ENCODE peak calls at places on chromosomes 12 and 14, in eight cellular contexts. One of them, this sample, is unnamed.

GRCh38 chr14:27727371-27727770 is 1039.2 kb upstream of the FOXG1 start:
- DNase-seq in AG10803: no peak
- DNase-seq in PC-9: no peak
- DNase-seq in choroid plexus epithelial cell: no peak
- DNase-seq in uterus: no peak
- DNase-seq in tibial artery: no peak
- DNase-seq in IMR-90: no peak
- DNase-seq in GM23338: no peak
- DNase-seq in this sample: no peak

GRCh38 chr14:104694991-104695659 is 5.7 kb downstream of the INF2 start:
- DNase-seq in AG10803: no peak
- DNase-seq in PC-9: peak
- DNase-seq in choroid plexus epithelial cell: no peak
- DNase-seq in uterus: no peak
- DNase-seq in tibial artery: no peak
- DNase-seq in IMR-90: no peak
- DNase-seq in GM23338: no peak
- DNase-seq in this sample: no peak

GRCh38 chr14:20614038-20614840 is 23.1 kb upstream of the RNASE12 start:
- DNase-seq in AG10803: no peak
- DNase-seq in PC-9: no peak
- DNase-seq in choroid plexus epithelial cell: peak
- DNase-seq in uterus: no peak
- DNase-seq in tibial artery: no peak
- DNase-seq in IMR-90: no peak
- DNase-seq in GM23338: no peak
- DNase-seq in this sample: no peak

GRCh38 chr12:99261256-99261655 is 386.3 kb upstream of the GARIN6 start:
- DNase-seq in AG10803: no peak
- DNase-seq in PC-9: no peak
- DNase-seq in choroid plexus epithelial cell: no peak
- DNase-seq in uterus: no peak
- DNase-seq in tibial artery: no peak
- DNase-seq in IMR-90: no peak
- DNase-seq in GM23338: no peak
- DNase-seq in this sample: no peak

GRCh38 chr12:106663385-106663784 is 80.6 kb downstream of the RFX4 start:
- DNase-seq in AG10803: no peak
- DNase-seq in PC-9: no peak
- DNase-seq in choroid plexus epithelial cell: no peak
- DNase-seq in uterus: no peak
- DNase-seq in tibial artery: no peak
- DNase-seq in IMR-90: no peak
- DNase-seq in GM23338: no peak
- DNase-seq in this sample: no peak

GRCh38 chr12:57239587-57240068 is 10.1 kb downstream of the SHMT2 start:
- DNase-seq in AG10803: no peak
- DNase-seq in PC-9: no peak
- DNase-seq in choroid plexus epithelial cell: no peak
- DNase-seq in uterus: no peak
- DNase-seq in tibial artery: no peak
- DNase-seq in IMR-90: no peak
- DNase-seq in GM23338: peak
- DNase-seq in this sample: no peak

GRCh38 chr12:76153616-76154015 is 69.1 kb upstream of the NAP1L1 start:
- DNase-seq in AG10803: no peak
- DNase-seq in PC-9: no peak
- DNase-seq in choroid plexus epithelial cell: no peak
- DNase-seq in uterus: no peak
- DNase-seq in tibial artery: no peak
- DNase-seq in IMR-90: no peak
- DNase-seq in GM23338: no peak
- DNase-seq in this sample: no peak

GRCh38 chr12:51171884-51172514 is 936 bp downstream of the TFCP2 start:
- DNase-seq in AG10803: peak
- DNase-seq in PC-9: no peak
- DNase-seq in choroid plexus epithelial cell: peak
- DNase-seq in uterus: no peak
- DNase-seq in tibial artery: no peak
- DNase-seq in IMR-90: peak
- DNase-seq in GM23338: peak
- DNase-seq in this sample: peak

GRCh38 chr14:80425686-80426085 is 214.4 kb upstream of the DIO2 start:
- DNase-seq in AG10803: peak
- DNase-seq in PC-9: peak
- DNase-seq in choroid plexus epithelial cell: peak
- DNase-seq in uterus: no peak
- DNase-seq in tibial artery: no peak
- DNase-seq in IMR-90: peak
- DNase-seq in GM23338: no peak
- DNase-seq in this sample: peak

GRCh38 chr14:44898547-44898946 is 63.2 kb downstream of the KLHL28 start:
- DNase-seq in AG10803: peak
- DNase-seq in PC-9: no peak
- DNase-seq in choroid plexus epithelial cell: no peak
- DNase-seq in uterus: no peak
- DNase-seq in tibial artery: no peak
- DNase-seq in IMR-90: peak
- DNase-seq in GM23338: no peak
- DNase-seq in this sample: peak

GRCh38 chr14:26596722-26597030 is 1.2 kb downstream of the NOVA1 start:
- DNase-seq in AG10803: no peak
- DNase-seq in PC-9: no peak
- DNase-seq in choroid plexus epithelial cell: no peak
- DNase-seq in uterus: peak
- DNase-seq in tibial artery: peak
- DNase-seq in IMR-90: peak
- DNase-seq in GM23338: no peak
- DNase-seq in this sample: peak

GRCh38 chr14:59776468-59776867 is 94.1 kb downstream of the RTN1 start:
- DNase-seq in AG10803: no peak
- DNase-seq in PC-9: no peak
- DNase-seq in choroid plexus epithelial cell: no peak
- DNase-seq in uterus: no peak
- DNase-seq in tibial artery: no peak
- DNase-seq in IMR-90: no peak
- DNase-seq in GM23338: no peak
- DNase-seq in this sample: no peak

GRCh38 chr12:46110220-46110700 is 119.9 kb upstream of the SCAF11 start:
- DNase-seq in AG10803: no peak
- DNase-seq in PC-9: no peak
- DNase-seq in choroid plexus epithelial cell: no peak
- DNase-seq in uterus: no peak
- DNase-seq in tibial artery: no peak
- DNase-seq in IMR-90: no peak
- DNase-seq in GM23338: no peak
- DNase-seq in this sample: no peak
- TF ChIP-seq CTCF in AG10803: no peak
- TF ChIP-seq CTCF in PC-9: no peak
- TF ChIP-seq CTCF in choroid plexus epithelial cell: no peak
- TF ChIP-seq CTCF in uterus: no peak
- TF ChIP-seq CTCF in tibial artery: no peak
- TF ChIP-seq CTCF in IMR-90: no peak
- TF ChIP-seq CTCF in GM23338: no peak
- TF ChIP-seq CTCF in this sample: no peak

GRCh38 chr12:42128888-42129287 is 15.8 kb downstream of the GXYLT1 start:
- DNase-seq in AG10803: no peak
- DNase-seq in PC-9: no peak
- DNase-seq in choroid plexus epithelial cell: no peak
- DNase-seq in uterus: no peak
- DNase-seq in tibial artery: no peak
- DNase-seq in IMR-90: no peak
- DNase-seq in GM23338: no peak
- DNase-seq in this sample: no peak

GRCh38 chr12:42126963-42127362 is 17.7 kb downstream of the GXYLT1 start:
- DNase-seq in AG10803: no peak
- DNase-seq in PC-9: no peak
- DNase-seq in choroid plexus epithelial cell: no peak
- DNase-seq in uterus: no peak
- DNase-seq in tibial artery: no peak
- DNase-seq in IMR-90: no peak
- DNase-seq in GM23338: no peak
- DNase-seq in this sample: no peak

GRCh38 chr12:42129595-42130204 is 15.0 kb downstream of the GXYLT1 start:
- DNase-seq in AG10803: peak
- DNase-seq in PC-9: peak
- DNase-seq in choroid plexus epithelial cell: peak
- DNase-seq in uterus: no peak
- DNase-seq in tibial artery: no peak
- DNase-seq in IMR-90: peak
- DNase-seq in GM23338: peak
- DNase-seq in this sample: peak

GRCh38 chr12:42130670-42131402 is 13.8 kb downstream of the GXYLT1 start:
- DNase-seq in AG10803: peak
- DNase-seq in PC-9: peak
- DNase-seq in choroid plexus epithelial cell: peak
- DNase-seq in uterus: peak
- DNase-seq in tibial artery: peak
- DNase-seq in IMR-90: peak
- DNase-seq in GM23338: no peak
- DNase-seq in this sample: peak

GRCh38 chr12:42128327-42128726 is 16.3 kb downstream of the GXYLT1 start:
- DNase-seq in AG10803: peak
- DNase-seq in PC-9: no peak
- DNase-seq in choroid plexus epithelial cell: peak
- DNase-seq in uterus: no peak
- DNase-seq in tibial artery: no peak
- DNase-seq in IMR-90: peak
- DNase-seq in GM23338: no peak
- DNase-seq in this sample: no peak
- H3K4me3 ChIP-seq in AG10803: no peak
- H3K4me3 ChIP-seq in PC-9: no peak
- H3K4me3 ChIP-seq in choroid plexus epithelial cell: no peak
- H3K4me3 ChIP-seq in uterus: no peak
- H3K4me3 ChIP-seq in tibial artery: no peak
- H3K4me3 ChIP-seq in IMR-90: no peak
- H3K4me3 ChIP-seq in GM23338: no peak
- H3K4me3 ChIP-seq in this sample: no peak

GRCh38 chr12:88391556-88391955 is 188.7 kb downstream of the KITLG start:
- DNase-seq in AG10803: peak
- DNase-seq in PC-9: no peak
- DNase-seq in choroid plexus epithelial cell: peak
- DNase-seq in uterus: no peak
- DNase-seq in tibial artery: no peak
- DNase-seq in IMR-90: peak
- DNase-seq in GM23338: no peak
- DNase-seq in this sample: peak

GRCh38 chr12:88388566-88389269 is 191.6 kb downstream of the KITLG start:
- DNase-seq in AG10803: peak
- DNase-seq in PC-9: no peak
- DNase-seq in choroid plexus epithelial cell: peak
- DNase-seq in uterus: no peak
- DNase-seq in tibial artery: no peak
- DNase-seq in IMR-90: peak
- DNase-seq in GM23338: no peak
- DNase-seq in this sample: peak

GRCh38 chr12:88390811-88391210 is 189.5 kb downstream of the KITLG start:
- DNase-seq in AG10803: no peak
- DNase-seq in PC-9: no peak
- DNase-seq in choroid plexus epithelial cell: peak
- DNase-seq in uterus: no peak
- DNase-seq in tibial artery: no peak
- DNase-seq in IMR-90: no peak
- DNase-seq in GM23338: no peak
- DNase-seq in this sample: no peak

DNA sequence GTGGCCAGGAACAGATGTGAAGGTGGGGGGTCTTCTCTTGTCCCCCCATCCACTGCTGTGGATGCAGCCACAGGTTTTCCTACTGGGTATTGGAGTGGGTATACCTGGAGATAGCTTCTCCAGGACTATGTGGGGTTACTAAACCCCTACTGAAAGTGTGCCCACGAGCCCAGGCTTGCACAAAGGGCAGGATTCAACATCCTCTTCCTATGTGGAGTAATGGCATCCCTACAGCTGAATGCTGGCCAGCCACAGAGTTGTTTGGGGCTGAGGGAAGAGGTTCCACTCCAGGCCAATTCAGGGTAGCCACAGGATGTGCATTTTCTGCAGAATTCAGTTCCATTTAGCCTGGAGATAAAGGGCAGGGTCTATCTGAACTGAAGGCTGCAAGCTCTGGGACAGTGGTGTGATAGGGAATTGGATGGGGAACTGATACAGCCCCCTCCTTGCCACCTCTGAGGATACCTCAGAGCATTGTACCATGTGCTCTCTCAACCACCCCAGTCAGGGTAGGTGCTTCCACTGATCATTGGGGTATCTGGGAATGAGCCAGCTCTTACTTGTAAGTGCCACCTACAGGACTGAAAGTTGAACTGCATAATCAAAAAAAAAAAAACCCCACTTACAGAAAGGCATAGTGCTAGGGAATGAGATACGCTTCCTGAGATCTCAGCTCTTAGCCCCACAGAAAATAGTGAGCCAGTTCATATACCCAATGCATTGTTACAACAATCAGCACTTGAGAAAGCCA is 187.1 kb downstream of the KITLG start:
- DNase-seq in AG10803: no peak
- DNase-seq in PC-9: no peak
- DNase-seq in choroid plexus epithelial cell: peak
- DNase-seq in uterus: no peak
- DNase-seq in tibial artery: no peak
- DNase-seq in IMR-90: peak
- DNase-seq in GM23338: peak
- DNase-seq in this sample: peak
- TF ChIP-seq CTCF in AG10803: peak
- TF ChIP-seq CTCF in PC-9: peak
- TF ChIP-seq CTCF in choroid plexus epithelial cell: peak
- TF ChIP-seq CTCF in uterus: no peak
- TF ChIP-seq CTCF in tibial artery: no peak
- TF ChIP-seq CTCF in IMR-90: peak
- TF ChIP-seq CTCF in GM23338: peak
- TF ChIP-seq CTCF in this sample: peak

DNA sequence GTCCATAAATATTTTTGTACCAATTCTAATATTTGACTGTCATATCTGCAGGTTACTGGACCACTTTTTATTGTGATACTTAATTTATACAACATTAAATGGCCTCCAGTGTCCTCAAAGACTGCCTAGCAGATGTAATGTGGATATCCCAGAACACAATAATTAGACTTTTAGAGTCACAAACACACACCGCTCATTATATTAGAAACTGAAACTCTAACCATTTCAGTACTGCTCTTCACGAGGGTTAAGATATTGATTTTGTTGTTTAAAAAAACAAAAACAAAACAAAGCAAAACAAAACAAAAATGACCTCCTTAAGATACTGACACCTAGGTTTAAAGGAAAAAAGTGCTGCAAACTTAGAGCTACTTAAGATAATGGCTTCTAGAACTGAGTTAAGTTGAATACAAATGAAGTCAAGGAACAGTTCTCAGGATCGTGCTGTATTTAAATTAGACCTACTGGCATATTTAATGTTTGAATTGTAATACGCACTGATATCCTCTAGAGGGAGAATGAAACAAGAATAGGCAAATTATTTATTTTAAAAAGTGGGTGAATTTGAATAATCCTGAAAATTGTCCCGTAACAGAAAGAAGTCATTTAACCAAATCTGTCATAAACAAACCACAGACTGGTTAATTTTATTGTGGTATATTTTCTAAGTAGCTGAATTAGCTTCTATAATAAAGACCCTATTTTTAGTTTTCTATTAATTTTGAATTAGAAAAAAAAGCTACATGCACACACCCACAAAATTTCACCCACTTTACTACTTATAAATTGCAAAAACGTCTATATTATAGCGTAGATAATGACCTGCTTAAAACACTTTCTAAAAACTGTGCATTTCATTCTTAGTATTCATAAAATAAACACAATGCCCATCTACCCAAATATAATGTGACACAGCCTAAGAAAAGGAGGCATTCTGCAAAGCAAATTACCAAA is 395.2 kb upstream of the DCN start:
- DNase-seq in AG10803: peak
- DNase-seq in PC-9: no peak
- DNase-seq in choroid plexus epithelial cell: peak
- DNase-seq in uterus: no peak
- DNase-seq in tibial artery: no peak
- DNase-seq in IMR-90: peak
- DNase-seq in GM23338: peak
- DNase-seq in this sample: peak
- H3K4me3 ChIP-seq in AG10803: peak
- H3K4me3 ChIP-seq in PC-9: peak
- H3K4me3 ChIP-seq in choroid plexus epithelial cell: peak
- H3K4me3 ChIP-seq in uterus: no peak
- H3K4me3 ChIP-seq in tibial artery: no peak
- H3K4me3 ChIP-seq in IMR-90: peak
- H3K4me3 ChIP-seq in GM23338: no peak
- H3K4me3 ChIP-seq in this sample: peak

This sample was measured in foreskin fibroblast.